ENCODE peak calls at places on chromosomes 11 and 22, in ten cellular contexts. V is activated CD4-positive, alpha-beta T cell treated with anti-CD3 and anti-CD28 coated beads for 36 hours; L is right cardiac atrium; A is CD4-positive, alpha-beta T cell; K is right atrium auricular region; R is ELR; F is stromal cell of bone marrow; S is ACHN; M is suprapubic skin; T is HCEC 1CT. B is an unnamed sample.

GRCh38 chr11:26762089-26762488 is 40.2 kb upstream of the SLC5A12 start:
- DNase-seq in K (no peak), F (no peak), L (no peak), V (no peak), M (no peak), R (no peak), A (no peak), S (no peak), T (no peak), B (no peak)

GRCh38 chr11:135074397-135074998 is 662.5 kb upstream of the B3GAT1 start:
- DNase-seq in V (no peak), S (peak; percentile 10), R (no peak), L (no peak), F (no peak), K (no peak), T (no peak), A (no peak), M (no peak), B (no peak)

GRCh38 chr11:131749100-131749499 is 378.7 kb downstream of the NTM start:
- DNase-seq in R (peak; percentile 97), K (no peak), S (no peak), T (peak; percentile 97), A (no peak), V (no peak), M (no peak), F (peak; percentile 97), L (no peak), B (no peak)

GRCh38 chr11:29200776-29201574 is 815.9 kb downstream of the KCNA4 start:
- DNase-seq in V (no peak), F (no peak), M (no peak), S (no peak), L (no peak), R (no peak), T (no peak), K (no peak), A (no peak), B (no peak)

GRCh38 chr11:57248780-57249383 is 11.8 kb upstream of the APLNR start:
- DNase-seq in T (peak; percentile 58), A (no peak), K (peak; percentile 84), V (peak; percentile 59), M (no peak), F (peak; percentile 63), R (peak; percentile 70), L (peak; percentile 76), S (peak; percentile 38), B (peak; percentile 66)

GRCh38 chr11:30131535-30131934 is 99.3 kb upstream of the FSHB start:
- DNase-seq in A (no peak), F (peak; percentile 69), V (no peak), T (no peak), L (no peak), K (no peak), M (no peak), R (no peak), S (no peak), B (no peak)

GRCh38 chr22:39204216-39204615 is 40.6 kb downstream of the PDGFB start:
- DNase-seq in R (no peak), T (no peak), A (no peak), M (no peak), F (no peak), K (no peak), V (no peak), S (no peak), L (no peak), B (no peak)

GRCh38 chr22:23685205-23685784 is 5.5 kb upstream of the RGL4 start:
- DNase-seq in S (peak; percentile 26), V (no peak), A (no peak), R (peak; percentile 65), K (no peak), M (no peak), T (peak; percentile 54), F (peak; percentile 9), L (no peak), B (no peak)

GRCh38 chr11:95908826-95909225 is 15.1 kb downstream of the MTMR2 start:
- DNase-seq in T (peak; percentile 69), K (no peak), M (no peak), V (no peak), S (no peak), R (peak; percentile 52), A (no peak), L (no peak), F (peak; percentile 53), B (no peak)

GRCh38 chr11:32829680-32830412 is at the start of gene PRRG4:
- DNase-seq in L (peak; percentile 66), R (peak; percentile 65), M (no peak), F (no peak), K (peak; percentile 64), V (peak; percentile 75), T (peak; percentile 30), A (no peak), S (peak; percentile 69), B (peak; percentile 73)

GRCh38 chr11:58926695-58927094 is 12.6 kb upstream of the GLYATL1 start:
- DNase-seq in K (no peak), F (peak; percentile 66), L (no peak), S (peak; percentile 19), T (peak; percentile 64), R (peak; percentile 48), V (no peak), M (no peak), A (no peak), B (no peak)

GRCh38 chr22:24965822-24966626 is 13.5 kb downstream of the KIAA1671 start:
- DNase-seq in V (no peak), F (no peak), K (no peak), T (no peak), A (no peak), S (peak; percentile 47), L (no peak), M (no peak), R (no peak), B (peak; percentile 75)

GRCh38 chr11:132024587-132025295 is 654.3 kb downstream of the NTM start:
- DNase-seq in F (peak; percentile 53), M (no peak), K (no peak), L (no peak), R (peak; percentile 96), V (no peak), T (peak; percentile 74), A (no peak), S (peak; percentile 70), B (no peak)

GRCh38 chr11:73313652-73314051 is 5.6 kb downstream of the ARHGEF17 start:
- DNase-seq in T (peak; percentile 30), S (no peak), A (no peak), F (no peak), K (no peak), R (no peak), M (no peak), V (no peak), L (no peak), B (no peak)

GRCh38 chr11:22192289-22192641 is 620 bp upstream of the ANO5 start:
- DNase-seq in V (no peak), T (no peak), M (no peak), S (peak; percentile 43), L (no peak), F (no peak), K (no peak), A (no peak), R (no peak), B (peak; percentile 42)

GRCh38 chr11:131889146-131889577 is 518.7 kb downstream of the NTM start:
- DNase-seq in M (no peak), K (no peak), T (peak; percentile 82), V (no peak), L (peak; percentile 27), S (peak; percentile 33), A (no peak), R (peak; percentile 57), F (peak; percentile 51), B (no peak)

GRCh38 chr11:109960831-109961230 is 132.4 kb upstream of the ZC3H12C start:
- DNase-seq in R (no peak), L (peak; percentile 76), F (peak; percentile 85), V (no peak), S (no peak), M (peak; percentile 81), A (no peak), K (peak; percentile 73), T (peak; percentile 90), B (peak; percentile 51)

GRCh38 chr11:126319374-126319740 is 15.5 kb downstream of the DCPS start:
- DNase-seq in K (no peak), T (no peak), A (no peak), M (peak; percentile 32), S (no peak), R (no peak), F (no peak), L (no peak), V (no peak), B (no peak)

GRCh38 chr22:20256562-20257473 is 11.3 kb downstream of the RTN4R start:
- DNase-seq in T (no peak), S (no peak), R (no peak), M (no peak), K (no peak), A (no peak), L (no peak), F (no peak), V (no peak), B (no peak)

GRCh38 chr22:40648386-40648785 is 11.9 kb upstream of the MRTFA start:
- DNase-seq in A (no peak), L (no peak), M (no peak), S (no peak), V (no peak), F (no peak), T (no peak), K (no peak), R (no peak), B (no peak)

GRCh38 chr22:36323855-36324331 is 63.9 kb downstream of the MYH9 start:
- DNase-seq in K (peak; percentile 88), T (no peak), S (no peak), F (peak; percentile 67), R (no peak), M (no peak), L (peak; percentile 88), A (no peak), V (no peak), B (no peak)